ENCODE peak calls at places on chromosomes 5 and 9, in five cellular contexts. One of them, this sample, is unnamed.

GRCh38 chr5:123429993-123430392 is 6.8 kb upstream of the CEP120 start:
- DNase-seq in HepG2: peak; percentile 44
- DNase-seq in H1: no peak
- DNase-seq in GM12878: no peak
- DNase-seq in HCT116: peak; percentile 23
- DNase-seq in this sample: no peak

GRCh38 chr5:172664018-172664417 is 23.0 kb downstream of the NEURL1B start:
- DNase-seq in HepG2: no peak
- DNase-seq in H1: no peak
- DNase-seq in GM12878: no peak
- DNase-seq in HCT116: no peak
- DNase-seq in this sample: no peak

GRCh38 chr9:114034663-114035062 is 43.4 kb downstream of the AMBP start:
- DNase-seq in HepG2: no peak
- DNase-seq in H1: no peak
- DNase-seq in GM12878: no peak
- DNase-seq in HCT116: no peak
- DNase-seq in this sample: no peak

GRCh38 chr5:168163966-168164365 is 127.5 kb upstream of the WWC1 start:
- DNase-seq in HepG2: no peak
- DNase-seq in H1: no peak
- DNase-seq in GM12878: no peak
- DNase-seq in HCT116: no peak
- DNase-seq in this sample: no peak

GRCh38 chr5:124952079-124952478 is 205.6 kb upstream of the ZNF608 start:
- DNase-seq in HepG2: no peak
- DNase-seq in H1: no peak
- DNase-seq in GM12878: peak; percentile 69
- DNase-seq in HCT116: no peak
- DNase-seq in this sample: no peak

GRCh38 chr5:154260224-154260859 is 69.8 kb downstream of the GALNT10 start:
- DNase-seq in HepG2: no peak
- DNase-seq in H1: no peak
- DNase-seq in GM12878: no peak
- DNase-seq in HCT116: no peak
- DNase-seq in this sample: peak; percentile 70

GRCh38 chr9:117413346-117414219 is 1.3 kb downstream of the ASTN2 start:
- DNase-seq in HepG2: no peak
- DNase-seq in H1: no peak
- DNase-seq in GM12878: no peak
- DNase-seq in HCT116: no peak
- DNase-seq in this sample: no peak

GRCh38 chr9:88196456-88196855 is 58.2 kb upstream of the SPATA31C2 start:
- DNase-seq in HepG2: no peak
- DNase-seq in H1: no peak
- DNase-seq in GM12878: no peak
- DNase-seq in HCT116: no peak
- DNase-seq in this sample: no peak

GRCh38 chr5:6450235-6450860 is 1.7 kb downstream of the UBE2QL1 start:
- DNase-seq in HepG2: no peak
- DNase-seq in H1: no peak
- DNase-seq in GM12878: no peak
- DNase-seq in HCT116: no peak
- DNase-seq in this sample: no peak

GRCh38 chr9:123528521-123528920 is 172.5 kb downstream of the CRB2 start:
- DNase-seq in HepG2: no peak
- DNase-seq in H1: no peak
- DNase-seq in GM12878: no peak
- DNase-seq in HCT116: no peak
- DNase-seq in this sample: no peak

GRCh38 chr9:130042406-130042930 is 521 bp downstream of the FNBP1 start:
- DNase-seq in HepG2: no peak
- DNase-seq in H1: no peak
- DNase-seq in GM12878: no peak
- DNase-seq in HCT116: no peak
- DNase-seq in this sample: no peak

GRCh38 chr9:101795147-101795546 is 56.7 kb upstream of the GRIN3A start:
- DNase-seq in HepG2: no peak
- DNase-seq in H1: no peak
- DNase-seq in GM12878: no peak
- DNase-seq in HCT116: no peak
- DNase-seq in this sample: no peak

GRCh38 chr5:179559280-179560252 is 9.2 kb downstream of the RUFY1 start:
- DNase-seq in HepG2: peak; percentile 92
- DNase-seq in H1: peak; percentile 95
- DNase-seq in GM12878: peak; percentile 80
- DNase-seq in HCT116: peak; percentile 99
- DNase-seq in this sample: peak; percentile 92

GRCh38 chr5:66744040-66744439 is 147.8 kb downstream of the MAST4 start:
- DNase-seq in HepG2: no peak
- DNase-seq in H1: no peak
- DNase-seq in GM12878: no peak
- DNase-seq in HCT116: no peak
- DNase-seq in this sample: no peak

GRCh38 chr9:137244486-137245449 is 3.7 kb downstream of the TUBB4B start:
- DNase-seq in HepG2: no peak
- DNase-seq in H1: no peak
- DNase-seq in GM12878: no peak
- DNase-seq in HCT116: no peak
- DNase-seq in this sample: no peak

GRCh38 chr9:38360880-38361836 is 31.3 kb upstream of the ALDH1B1 start:
- DNase-seq in HepG2: no peak
- DNase-seq in H1: no peak
- DNase-seq in GM12878: no peak
- DNase-seq in HCT116: no peak
- DNase-seq in this sample: no peak

GRCh38 chr5:73318308-73318719 is 130.3 kb downstream of the FOXD1 start:
- DNase-seq in HepG2: no peak
- DNase-seq in H1: no peak
- DNase-seq in GM12878: no peak
- DNase-seq in HCT116: no peak
- DNase-seq in this sample: no peak

GRCh38 chr5:36611520-36612274 is 5.3 kb downstream of the SLC1A3 start:
- DNase-seq in HepG2: no peak
- DNase-seq in H1: no peak
- DNase-seq in GM12878: no peak
- DNase-seq in HCT116: no peak
- DNase-seq in this sample: no peak

GRCh38 chr5:177403194-177403825 is 2.8 kb upstream of the PFN3 start:
- DNase-seq in HepG2: no peak
- DNase-seq in H1: no peak
- DNase-seq in GM12878: no peak
- DNase-seq in HCT116: no peak
- DNase-seq in this sample: no peak

GRCh38 chr5:126647071-126647470 is 46.3 kb downstream of the PHAX start:
- DNase-seq in HepG2: no peak
- DNase-seq in H1: no peak
- DNase-seq in GM12878: no peak
- DNase-seq in HCT116: no peak
- DNase-seq in this sample: no peak

GRCh38 chr5:111223086-111223789 is 946 bp upstream of the CAMK4 start:
- DNase-seq in HepG2: no peak
- DNase-seq in H1: no peak
- DNase-seq in GM12878: no peak
- DNase-seq in HCT116: no peak
- DNase-seq in this sample: no peak

GRCh38 chr9:126232461-126232860 is 94.2 kb upstream of the MVB12B start:
- DNase-seq in HepG2: no peak
- DNase-seq in H1: no peak
- DNase-seq in GM12878: no peak
- DNase-seq in HCT116: no peak
- DNase-seq in this sample: no peak

GRCh38 chr9:112078432-112078831 is 96.7 kb downstream of the SUSD1 start:
- DNase-seq in HepG2: no peak
- DNase-seq in H1: no peak
- DNase-seq in GM12878: peak; percentile 75
- DNase-seq in HCT116: no peak
- DNase-seq in this sample: no peak
- H3K9ac ChIP-seq in HepG2: no peak overlapping the region
- H3K9ac ChIP-seq in H1: no peak overlapping the region
- H3K9ac ChIP-seq in GM12878: no peak overlapping the region
- H3K9ac ChIP-seq in HCT116: no peak overlapping the region
- H3K9ac ChIP-seq in this sample: no peak overlapping the region

GRCh38 chr5:95080456-95080855 is 204.4 kb downstream of the MCTP1 start:
- DNase-seq in HepG2: no peak
- DNase-seq in H1: no peak
- DNase-seq in GM12878: no peak
- DNase-seq in HCT116: no peak
- DNase-seq in this sample: no peak

GRCh38 chr5:95080026-95080425 is 204.9 kb downstream of the MCTP1 start:
- DNase-seq in HepG2: no peak
- DNase-seq in H1: no peak
- DNase-seq in GM12878: no peak
- DNase-seq in HCT116: no peak
- DNase-seq in this sample: no peak

GRCh38 chr5:95081500-95082355 is 203.2 kb downstream of the MCTP1 start:
- DNase-seq in HepG2: peak; percentile 9
- DNase-seq in H1: no peak
- DNase-seq in GM12878: peak; percentile 89
- DNase-seq in HCT116: no peak
- DNase-seq in this sample: peak; percentile 67

GRCh38 chr5:95076395-95077165 is 208.3 kb downstream of the MCTP1 start:
- DNase-seq in HepG2: no peak
- DNase-seq in H1: no peak
- DNase-seq in GM12878: no peak
- DNase-seq in HCT116: no peak
- DNase-seq in this sample: no peak

DNA sequence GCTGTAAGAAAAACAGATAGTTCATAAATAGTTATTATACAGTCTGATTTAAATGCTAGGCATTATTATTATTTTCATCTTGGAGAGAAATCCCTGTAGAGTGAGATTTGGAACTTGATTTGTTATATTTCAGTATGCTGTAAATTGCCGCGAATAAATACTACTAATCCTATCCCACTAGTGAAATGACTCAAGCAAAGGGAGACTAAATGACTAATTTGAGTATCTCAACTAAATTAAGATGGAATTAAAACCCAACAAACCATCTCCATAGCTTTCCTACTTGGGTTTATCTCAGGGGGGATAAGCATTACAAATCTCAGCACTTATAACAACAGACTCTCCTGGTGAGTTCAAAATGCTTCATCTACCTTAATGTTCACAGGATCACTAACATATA is 206.0 kb downstream of the MCTP1 start:
- DNase-seq in HepG2: no peak
- DNase-seq in H1: no peak
- DNase-seq in GM12878: no peak
- DNase-seq in HCT116: no peak
- DNase-seq in this sample: no peak
- TF ChIP-seq EZH2 in HepG2: no peak
- TF ChIP-seq EZH2 in H1: no peak
- TF ChIP-seq EZH2 in GM12878: no peak
- TF ChIP-seq EZH2 in HCT116: no peak
- TF ChIP-seq EZH2 in this sample: no peak

GRCh38 chr9:90839183-90839582 is 37.6 kb downstream of the SYK start:
- DNase-seq in HepG2: no peak
- DNase-seq in H1: no peak
- DNase-seq in GM12878: no peak
- DNase-seq in HCT116: no peak
- DNase-seq in this sample: no peak
- TF ChIP-seq POLR2AphosphoS5 in HepG2: no peak
- TF ChIP-seq POLR2AphosphoS5 in H1: no peak
- TF ChIP-seq POLR2AphosphoS5 in GM12878: no peak
- TF ChIP-seq POLR2AphosphoS5 in HCT116: no peak
- TF ChIP-seq POLR2AphosphoS5 in this sample: no peak

GRCh38 chr5:34688015-34688800 is 32.1 kb downstream of the RAI14 start:
- DNase-seq in HepG2: no peak
- DNase-seq in H1: no peak
- DNase-seq in GM12878: no peak
- DNase-seq in HCT116: no peak
- DNase-seq in this sample: no peak
- H3K9ac ChIP-seq in HepG2: no peak overlapping the region
- H3K9ac ChIP-seq in H1: no peak overlapping the region
- H3K9ac ChIP-seq in GM12878: no peak overlapping the region
- H3K9ac ChIP-seq in HCT116: no peak overlapping the region
- H3K9ac ChIP-seq in this sample: no peak overlapping the region

GRCh38 chr9:136008693-136008997 is 47.5 kb upstream of the UBAC1 start:
- DNase-seq in HepG2: no peak
- DNase-seq in H1: no peak
- DNase-seq in GM12878: no peak
- DNase-seq in HCT116: no peak
- DNase-seq in this sample: no peak

GRCh38 chr9:136006169-136006568 is 45.0 kb upstream of the UBAC1 start:
- DNase-seq in HepG2: no peak
- DNase-seq in H1: no peak
- DNase-seq in GM12878: no peak
- DNase-seq in HCT116: no peak
- DNase-seq in this sample: no peak

GRCh38 chr9:136007276-136007675 is 46.1 kb upstream of the UBAC1 start:
- DNase-seq in HepG2: no peak
- DNase-seq in H1: no peak
- DNase-seq in GM12878: no peak
- DNase-seq in HCT116: no peak
- DNase-seq in this sample: no peak

GRCh38 chr9:136009516-136009915 is 48.3 kb upstream of the UBAC1 start:
- DNase-seq in HepG2: no peak
- DNase-seq in H1: no peak
- DNase-seq in GM12878: no peak
- DNase-seq in HCT116: no peak
- DNase-seq in this sample: no peak

DNA sequence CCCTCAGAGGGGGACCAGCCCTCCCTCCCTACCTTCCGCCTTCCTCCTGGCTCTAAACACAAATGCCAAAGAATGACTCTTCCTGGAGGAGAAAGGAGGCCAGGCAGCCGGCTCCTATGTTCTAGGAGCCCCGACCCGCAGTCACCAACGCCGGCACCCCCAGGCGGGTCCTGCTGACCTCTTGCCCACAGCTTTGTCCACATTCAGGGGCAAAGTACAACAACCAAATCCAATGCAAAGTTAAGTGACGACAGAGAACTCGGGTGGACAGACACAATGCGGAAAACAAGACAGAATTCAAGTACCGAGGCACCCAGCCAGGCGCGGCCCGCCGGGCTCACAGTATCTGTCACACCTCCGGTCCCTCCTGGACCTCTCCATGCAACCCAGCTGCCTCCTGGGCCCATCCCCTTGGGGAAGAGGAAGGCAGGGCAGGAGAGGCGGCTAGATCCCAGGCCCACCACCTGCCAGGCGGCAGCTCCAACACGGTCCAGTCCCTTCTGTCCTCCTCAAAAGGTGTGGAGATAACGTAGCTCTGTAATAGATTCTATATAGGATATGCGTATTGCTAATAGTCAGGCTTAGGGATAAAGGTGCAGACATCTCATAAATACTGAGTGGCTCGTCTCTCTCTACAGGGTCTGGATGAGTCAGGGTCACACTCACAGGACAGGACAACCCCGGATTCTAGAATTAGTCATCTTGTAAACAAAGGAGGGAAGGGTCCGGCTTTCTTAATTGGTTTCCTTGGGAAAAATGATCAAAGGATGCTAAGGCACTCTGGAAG is 46.9 kb upstream of the UBAC1 start:
- DNase-seq in HepG2: peak; percentile 83
- DNase-seq in H1: no peak
- DNase-seq in GM12878: no peak
- DNase-seq in HCT116: peak; percentile 16
- DNase-seq in this sample: no peak
- TF ChIP-seq EZH2 in HepG2: no peak
- TF ChIP-seq EZH2 in H1: no peak
- TF ChIP-seq EZH2 in GM12878: no peak
- TF ChIP-seq EZH2 in HCT116: no peak
- TF ChIP-seq EZH2 in this sample: no peak

This sample was measured in SK-N-MC.